ENCODE peak calls at places on chromosomes 13 and 19, in seven cellular contexts. O is ascending aorta; T is heart left ventricle; C is spleen; Z is CD4-positive, alpha-beta T cell; Y is IMR-90; E is neural crest cell. G is an unnamed sample.

GRCh38 chr19:54252243-54252642 is 4.8 kb downstream of the LILRB5 start:
- DNase-seq in E (no peak), C (no peak), T (no peak), Z (no peak), Y (no peak), O (no peak), G (no peak)

GRCh38 chr13:106561551-106562170 is 6.3 kb downstream of the ARGLU1 start:
- DNase-seq in Y (peak), E (no peak), C (no peak), T (no peak), Z (no peak), O (no peak), G (no peak)

GRCh38 chr13:114299604-114300305 is 14.5 kb upstream of the CHAMP1 start:
- DNase-seq in C (peak), Y (no peak), E (no peak), T (no peak), O (no peak), Z (no peak), G (no peak)

GRCh38 chr13:103556681-103557080 is 490.5 kb upstream of the SLC10A2 start:
- DNase-seq in E (no peak), Z (no peak), O (no peak), C (no peak), Y (no peak), T (no peak), G (no peak)

GRCh38 chr19:50861496-50862286 is 7.0 kb downstream of the KLK3 start:
- DNase-seq in Z (no peak), C (no peak), T (no peak), O (no peak), E (no peak), Y (no peak), G (no peak)

GRCh38 chr19:39436350-39436716 is 584 bp upstream of the RPS16 start:
- DNase-seq in Z (no peak), Y (no peak), T (no peak), E (no peak), O (no peak), C (no peak), G (no peak)

GRCh38 chr19:4557971-4558941 is 1.2 kb downstream of the SEMA6B start:
- DNase-seq in E (peak), T (no peak), C (peak), Z (no peak), O (no peak), Y (no peak), G (peak)

GRCh38 chr13:97359181-97360057 is 74.5 kb upstream of the RAP2A start:
- DNase-seq in E (peak), O (no peak), T (no peak), Y (peak), C (no peak), Z (peak), G (no peak)

GRCh38 chr19:51971624-51972023 is 15.0 kb downstream of the ZNF350 start:
- DNase-seq in Y (peak), Z (no peak), C (no peak), T (no peak), E (no peak), O (no peak), G (no peak)

GRCh38 chr19:4083677-4084546 is 17.2 kb upstream of the ZBTB7A start:
- DNase-seq in O (no peak), T (no peak), Z (no peak), C (peak), Y (no peak), E (no peak), G (no peak)

GRCh38 chr19:13104848-13105646 is 2.4 kb upstream of the LYL1 start:
- DNase-seq in Z (no peak), O (peak), C (peak), E (no peak), Y (no peak), T (no peak), G (no peak)

GRCh38 chr13:37375724-37376123 is 222.8 kb downstream of the POSTN start:
- DNase-seq in E (no peak), C (no peak), T (no peak), O (no peak), Z (no peak), Y (peak), G (no peak)

GRCh38 chr13:99289674-99290337 is 17.4 kb downstream of the GPR183 start:
- DNase-seq in E (no peak), Z (peak), T (no peak), C (no peak), O (no peak), Y (no peak), G (no peak)

DNA sequence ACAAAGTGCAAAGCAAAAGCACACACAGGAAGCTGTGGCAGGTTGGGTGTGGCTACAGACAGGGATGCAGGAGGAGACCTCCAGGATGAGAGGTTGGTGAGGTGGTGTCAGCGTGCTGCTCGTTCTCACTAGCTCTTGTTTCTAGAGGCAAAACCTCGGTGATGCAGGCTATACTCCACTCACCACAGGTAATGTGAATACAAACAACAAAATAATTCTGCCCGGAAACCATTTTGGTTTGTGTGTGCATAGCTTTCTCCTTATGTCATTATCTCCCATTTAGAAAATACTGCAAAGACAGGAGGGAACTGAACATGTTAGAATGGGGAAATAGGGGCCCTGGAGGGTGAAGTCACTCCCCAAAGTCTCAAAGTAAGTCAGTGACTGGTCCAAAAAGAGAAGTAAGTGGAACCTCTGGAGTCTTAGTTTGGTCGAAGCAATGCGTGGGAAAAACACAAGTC is 9.4 kb downstream of the LCP1 start:
- DNase-seq in E (no peak), T (no peak), O (no peak), C (peak), Z (peak), Y (no peak), G (no peak)
- TF ChIP-seq CTCF in E (no peak), T (no peak), O (no peak), C (no peak), Z (no peak), Y (no peak), G (no peak)

DNA sequence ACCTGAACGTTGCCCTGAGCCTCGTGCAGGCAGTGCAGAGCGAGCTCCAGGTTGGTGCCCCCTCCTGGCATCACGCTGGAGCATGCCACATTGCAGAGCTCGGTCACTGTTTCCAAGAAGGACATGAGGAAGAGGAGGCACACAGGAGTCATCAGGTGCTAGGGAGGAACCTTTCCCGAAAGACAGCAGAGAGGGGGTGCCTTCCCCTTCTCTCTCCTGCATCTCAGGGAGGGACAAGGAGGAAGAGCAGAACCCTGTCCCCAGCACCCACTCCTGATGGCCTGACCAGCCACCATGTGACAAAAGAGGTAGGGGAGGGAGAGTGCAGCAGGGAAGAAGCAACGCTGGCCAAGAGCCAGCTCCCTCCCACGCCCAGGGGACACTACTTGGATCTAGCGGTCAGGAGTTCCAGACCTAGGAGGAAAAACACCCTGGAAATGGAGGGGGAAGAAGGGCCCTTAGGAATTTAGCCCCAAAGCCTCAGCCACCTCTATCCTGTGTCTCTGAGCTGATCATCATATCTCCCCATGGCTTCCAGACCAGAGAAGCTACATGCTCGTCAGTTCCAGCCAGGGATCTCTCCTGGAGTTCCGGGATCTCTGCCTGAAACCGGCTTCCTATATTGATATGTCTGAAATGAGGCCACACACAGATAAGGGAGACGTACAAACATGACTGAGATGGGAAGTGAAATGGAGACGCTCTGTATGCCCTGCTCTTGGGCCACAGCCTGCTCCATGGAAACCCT is 17.0 kb upstream of the NAPA start:
- DNase-seq in T (no peak), O (no peak), E (no peak), Y (no peak), C (no peak), Z (no peak), G (no peak)
- TF ChIP-seq CTCF in T (no peak), O (no peak), E (no peak), Y (no peak), C (no peak), Z (no peak), G (no peak)

GRCh38 chr19:33426621-33427475 is 53.3 kb downstream of the CEBPG start:
- DNase-seq in Z (no peak), O (no peak), C (peak), Y (no peak), T (peak), E (no peak), G (no peak)
- TF ChIP-seq CTCF in Z (no peak), O (no peak), C (no peak), Y (no peak), T (no peak), E (no peak), G (no peak)

DNA sequence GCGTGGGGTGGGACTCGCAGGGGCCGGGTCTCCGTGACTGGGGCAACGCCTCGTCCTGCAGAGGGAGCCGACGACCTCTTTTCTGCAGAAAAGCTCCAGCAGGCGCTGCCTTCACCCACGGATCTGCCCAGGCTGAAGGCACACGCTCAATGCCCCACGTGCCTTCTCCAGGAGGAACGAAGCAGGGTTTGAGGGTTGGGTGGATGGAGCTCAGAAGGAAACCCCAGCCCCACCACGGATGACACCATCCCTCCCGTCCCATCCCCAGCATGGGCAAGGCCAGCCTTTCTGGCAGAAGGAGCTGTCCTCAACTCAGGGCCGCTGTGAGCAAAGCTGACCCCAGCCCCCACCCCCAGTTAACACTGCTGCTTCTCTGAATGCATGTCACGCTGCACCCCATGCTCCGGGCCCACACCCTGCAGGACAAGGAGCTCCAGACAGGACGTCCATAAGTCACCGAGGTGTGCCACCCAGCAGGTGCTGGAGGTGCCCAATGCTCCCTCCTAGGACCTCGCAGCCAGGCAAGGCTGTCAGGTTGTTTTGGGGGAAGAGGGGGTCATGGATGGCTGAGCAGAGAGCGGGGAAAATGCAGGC is 7.4 kb downstream of the C19orf25 start:
- DNase-seq in Y (no peak), E (no peak), C (no peak), Z (no peak), O (no peak), T (no peak), G (no peak)
- TF ChIP-seq CTCF in Y (peak), E (peak), C (no peak), Z (no peak), O (no peak), T (no peak), G (peak)

GRCh38 chr19:6047741-6048231 is 62.5 kb downstream of the RFX2 start:
- DNase-seq in T (no peak), E (peak), C (no peak), Y (peak), O (no peak), Z (no peak), G (no peak)
- TF ChIP-seq CTCF in T (peak), E (peak), C (no peak), Y (peak), O (peak), Z (no peak), G (peak)

G was measured in D721Med.